ENCODE peak calls at places on chromosomes 11 and 22, in eight cellular contexts. R, U, C, N, T, A, K and X are unnamed samples.

GRCh38 chr11:78451371-78452150 is 33.9 kb upstream of the GAB2 start:
- DNase-seq in R (no peak), U (no peak), C (no peak), N (no peak), T (no peak), A (no peak), K (no peak), X (no peak)

GRCh38 chr22:26785942-26786341 is 128.6 kb downstream of the MIAT start:
- DNase-seq in R (no peak), U (no peak), C (no peak), N (no peak), T (no peak), A (no peak), K (no peak), X (no peak)

GRCh38 chr11:33437529-33437928 is 180.3 kb downstream of the HIPK3 start:
- DNase-seq in R (no peak), U (no peak), C (no peak), N (no peak), T (no peak), A (no peak), K (no peak), X (peak)

GRCh38 chr22:33049125-33049729 is 9.0 kb downstream of the SYN3 start:
- DNase-seq in R (peak), U (peak), C (peak), N (no peak), T (peak), A (peak), K (no peak), X (peak)

GRCh38 chr11:394034-394857 is at the start of gene PKP3:
- DNase-seq in R (no peak), U (no peak), C (no peak), N (no peak), T (no peak), A (peak), K (no peak), X (no peak)

GRCh38 chr11:120489799-120490198 is 21.7 kb upstream of the GRIK4 start:
- DNase-seq in R (no peak), U (no peak), C (no peak), N (no peak), T (no peak), A (no peak), K (no peak), X (no peak)

GRCh38 chr11:107505667-107506066 is 48.0 kb upstream of the CWF19L2 start:
- DNase-seq in R (no peak), U (no peak), C (no peak), N (no peak), T (no peak), A (no peak), K (no peak), X (no peak)

GRCh38 chr11:65891180-65892136 is 985 bp downstream of the CCDC85B start:
- DNase-seq in R (peak), U (peak), C (no peak), N (no peak), T (peak), A (no peak), K (no peak), X (no peak)

GRCh38 chr22:30307026-30307574 is 17.8 kb upstream of the CASTOR1 start:
- DNase-seq in R (no peak), U (no peak), C (no peak), N (no peak), T (no peak), A (peak), K (no peak), X (no peak)

GRCh38 chr11:69014084-69014935 is 1.3 kb upstream of the MRGPRF start:
- DNase-seq in R (no peak), U (no peak), C (no peak), N (no peak), T (no peak), A (no peak), K (no peak), X (peak)

GRCh38 chr11:126431401-126432064 is 76.0 kb downstream of the ST3GAL4 start:
- DNase-seq in R (no peak), U (no peak), C (peak), N (no peak), T (no peak), A (no peak), K (no peak), X (no peak)

GRCh38 chr11:34176980-34177319 is 71.5 kb downstream of the NAT10 start:
- DNase-seq in R (no peak), U (no peak), C (no peak), N (no peak), T (peak), A (no peak), K (no peak), X (no peak)

GRCh38 chr11:128468106-128468505 is 119.3 kb downstream of the ETS1 start:
- DNase-seq in R (no peak), U (no peak), C (no peak), N (no peak), T (no peak), A (no peak), K (no peak), X (no peak)

GRCh38 chr11:92702037-92702436 is 267.4 kb upstream of the MTNR1B start:
- DNase-seq in R (no peak), U (no peak), C (no peak), N (no peak), T (no peak), A (no peak), K (no peak), X (no peak)

GRCh38 chr11:19938051-19938856 is 222.0 kb downstream of the DBX1 start:
- DNase-seq in R (no peak), U (peak), C (no peak), N (no peak), T (no peak), A (no peak), K (no peak), X (peak)

GRCh38 chr22:40026641-40027040 is 31.9 kb downstream of the FAM83F start:
- DNase-seq in R (no peak), U (no peak), C (no peak), N (no peak), T (no peak), A (no peak), K (no peak), X (no peak)

GRCh38 chr11:107741044-107741823 is 29.4 kb upstream of the SLN start:
- DNase-seq in R (no peak), U (no peak), C (no peak), N (no peak), T (no peak), A (no peak), K (no peak), X (peak)

GRCh38 chr11:11860103-11860979 is 18.6 kb downstream of the USP47 start:
- DNase-seq in R (no peak), U (no peak), C (no peak), N (no peak), T (no peak), A (no peak), K (no peak), X (no peak)

GRCh38 chr22:39230261-39231196 is 14.3 kb downstream of the PDGFB start:
- DNase-seq in R (no peak), U (no peak), C (no peak), N (no peak), T (no peak), A (no peak), K (no peak), X (no peak)

GRCh38 chr11:130181295-130182272 is 22.0 kb downstream of the ST14 start:
- DNase-seq in R (no peak), U (no peak), C (peak), N (no peak), T (peak), A (no peak), K (no peak), X (peak)

GRCh38 chr11:15563054-15563453 is 448.3 kb downstream of the INSC start:
- DNase-seq in R (no peak), U (no peak), C (no peak), N (no peak), T (peak), A (no peak), K (no peak), X (no peak)

GRCh38 chr22:39967103-39967829 is 7.1 kb downstream of the TMA7B start:
- DNase-seq in R (no peak), U (no peak), C (no peak), N (no peak), T (no peak), A (no peak), K (no peak), X (peak)

GRCh38 chr11:2760196-2760871 is 60.5 kb upstream of the KCNQ1OT1 start:
- DNase-seq in R (peak), U (no peak), C (no peak), N (no peak), T (peak), A (peak), K (peak), X (no peak)

GRCh38 chr11:87223816-87224215 is 186.1 kb downstream of the TMEM135 start:
- DNase-seq in R (no peak), U (no peak), C (peak), N (no peak), T (no peak), A (no peak), K (no peak), X (no peak)

GRCh38 chr22:19434829-19435580 is 2.7 kb downstream of the MRPL40 start:
- DNase-seq in R (no peak), U (no peak), C (no peak), N (no peak), T (no peak), A (no peak), K (no peak), X (no peak)

GRCh38 chr22:35119494-35119893 is 53.5 kb downstream of the ISX start:
- DNase-seq in R (no peak), U (no peak), C (no peak), N (no peak), T (no peak), A (no peak), K (no peak), X (no peak)